ENCODE peak calls at places on chromosomes 13 and 19, in seven cellular contexts. J, V, A, D, O, Z and R are unnamed samples. For H4K20me1, the result is how much of the 10 kb centered on the place peaks cover.

GRCh38 chr19:14555918-14556661 is 15.8 kb downstream of the NDUFB7 start:
- DNase-seq in V (peak), D (no peak), J (no peak), O (no peak), Z (peak), A (no peak), R (no peak)

GRCh38 chr13:114106991-114107685 is 25.3 kb downstream of the RASA3 start:
- DNase-seq in O (no peak), A (no peak), V (no peak), D (no peak), J (no peak), Z (no peak), R (no peak)

GRCh38 chr19:35468637-35469036 is 20.6 kb downstream of the FFAR2 start:
- DNase-seq in J (peak), O (no peak), Z (peak), V (no peak), D (peak), A (peak), R (peak)

GRCh38 chr19:38617764-38618589 is at the start of gene MAP4K1:
- DNase-seq in Z (no peak), O (no peak), D (peak), V (no peak), J (no peak), A (peak), R (peak)

GRCh38 chr19:15439821-15440641 is 9.7 kb downstream of the WIZ start:
- DNase-seq in O (no peak), Z (no peak), J (no peak), D (no peak), A (no peak), V (no peak), R (no peak)

GRCh38 chr13:32019612-32020233 is 11.9 kb upstream of the FRY start:
- DNase-seq in Z (peak), V (no peak), A (peak), D (peak), J (peak), O (peak), R (peak)

GRCh38 chr13:103431880-103432279 is 365.7 kb upstream of the SLC10A2 start:
- DNase-seq in Z (no peak), D (no peak), A (no peak), J (no peak), V (no peak), O (no peak), R (no peak)

GRCh38 chr13:58080806-58081205 is 449.3 kb downstream of the PCDH17 start:
- DNase-seq in J (no peak), A (peak), Z (no peak), O (no peak), V (no peak), D (peak), R (no peak)

GRCh38 chr13:37715606-37716015 is 117.0 kb upstream of the POSTN start:
- DNase-seq in V (no peak), A (no peak), Z (peak), J (peak), D (no peak), O (no peak), R (no peak)

GRCh38 chr19:11033251-11033650 is 56.0 kb upstream of the LDLR start:
- DNase-seq in V (no peak), Z (no peak), J (no peak), A (no peak), O (no peak), D (no peak), R (no peak)

GRCh38 chr13:50677687-50678463 is 165.6 kb downstream of the DLEU7 start:
- DNase-seq in A (no peak), D (no peak), J (no peak), V (no peak), Z (peak), O (no peak), R (no peak)

GRCh38 chr19:3383121-3383722 is 16.8 kb downstream of the NFIC start:
- DNase-seq in D (no peak), O (no peak), V (no peak), A (no peak), Z (no peak), J (no peak), R (no peak)

GRCh38 chr13:86846501-86846900 is 824.7 kb upstream of the SLITRK5 start:
- DNase-seq in J (peak), D (no peak), A (no peak), V (no peak), Z (peak), O (no peak), R (no peak)

GRCh38 chr13:33349996-33350826 is 64.7 kb upstream of the STARD13 start:
- DNase-seq in J (peak), D (peak), Z (no peak), V (no peak), O (no peak), A (peak), R (no peak)

GRCh38 chr19:31444931-31445330 is 95.7 kb upstream of the TSHZ3 start:
- DNase-seq in J (peak), A (no peak), V (no peak), Z (no peak), O (no peak), D (no peak), R (no peak)

GRCh38 chr19:18439910-18440237 is 1.9 kb upstream of the ISYNA1 start:
- DNase-seq in Z (no peak), A (no peak), O (no peak), D (no peak), J (no peak), V (no peak), R (no peak)

GRCh38 chr13:42593719-42594012 is 19.7 kb downstream of the TNFSF11 start:
- DNase-seq in D (no peak), J (no peak), A (no peak), O (no peak), V (no peak), Z (no peak), R (no peak)

GRCh38 chr19:35079826-35080225 is 35.8 kb upstream of the FXYD3 start:
- DNase-seq in O (no peak), A (no peak), Z (no peak), V (no peak), J (no peak), D (no peak), R (no peak)

GRCh38 chr19:7789447-7789846 is 26.4 kb downstream of the CLEC4M start:
- DNase-seq in O (peak), V (no peak), A (peak), Z (no peak), D (peak), J (no peak), R (peak)

GRCh38 chr19:51701468-51702100 is 8.5 kb downstream of the SPACA6 start:
- DNase-seq in D (no peak), Z (no peak), A (no peak), J (no peak), O (no peak), V (no peak), R (no peak)

GRCh38 chr19:46299695-46300094 is 2.9 kb downstream of the HIF3A start:
- DNase-seq in D (no peak), O (no peak), Z (no peak), A (no peak), V (no peak), J (no peak), R (no peak)

GRCh38 chr13:48858523-48858922 is 117.2 kb upstream of the FNDC3A start:
- DNase-seq in O (no peak), J (no peak), V (no peak), Z (no peak), D (no peak), A (no peak), R (no peak)

GRCh38 chr13:65768545-65768944 is 1461.6 kb downstream of the PCDH9 start:
- DNase-seq in A (peak), J (no peak), Z (no peak), O (no peak), V (no peak), D (no peak), R (no peak)

GRCh38 chr19:10514211-10515145 is 2.8 kb downstream of the S1PR5 start:
- DNase-seq in A (peak), J (no peak), D (peak), Z (no peak), V (no peak), O (no peak), R (no peak)

DNA sequence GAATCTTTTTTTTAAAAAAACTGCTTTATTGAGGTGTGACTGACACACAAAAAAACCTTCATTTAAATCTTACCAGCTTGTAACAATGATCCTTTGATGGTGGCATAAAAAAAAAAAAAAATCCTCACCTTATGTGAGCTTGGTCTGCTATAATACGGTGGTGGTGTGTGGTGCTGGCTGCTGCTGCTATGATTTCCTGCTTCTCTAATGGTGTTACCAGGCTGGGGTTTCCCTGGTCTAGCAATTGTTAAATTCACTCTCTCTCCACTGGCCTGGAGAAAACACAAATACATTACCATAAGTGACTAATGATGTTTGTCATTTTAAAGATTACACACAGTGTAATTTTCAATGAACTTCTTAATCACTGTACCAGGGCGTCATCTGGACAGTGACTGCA is 60.6 kb downstream of the LNX2 start:
- DNase-seq in V (no peak), A (no peak), Z (no peak), J (no peak), O (no peak), D (no peak), R (no peak)
- H4K20me1 ChIP-seq in V (under half), A (under half), Z (under half), J (under half), O (under half), D (under half), R (under half)

GRCh38 chr13:110925023-110925608 is 10.2 kb upstream of the ANKRD10 start:
- DNase-seq in J (no peak), V (no peak), O (no peak), D (peak), A (peak), Z (no peak), R (peak)
- TF ChIP-seq CTCF in J (peak), V (no peak), O (peak), D (peak), A (peak), Z (no peak), R (peak)

DNA sequence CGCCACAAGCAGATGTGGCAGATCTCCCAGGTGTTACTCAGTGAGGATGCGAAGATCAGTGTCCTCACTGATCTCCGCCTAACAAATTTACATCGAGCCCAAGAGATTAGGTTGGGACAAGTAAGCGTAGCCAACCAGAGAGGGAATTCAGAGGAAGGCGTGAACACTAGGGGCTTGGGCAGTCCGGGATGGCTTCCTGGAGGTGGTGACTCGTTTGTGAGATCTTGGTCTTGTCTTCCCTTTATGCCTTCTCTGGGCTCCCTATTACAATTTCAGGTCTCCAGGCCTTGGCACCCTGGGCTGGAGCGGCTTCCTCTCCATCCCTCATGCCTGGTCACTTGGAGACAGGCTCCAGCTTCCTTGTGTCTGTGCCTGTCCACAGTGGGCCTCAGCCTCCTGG is 6.2 kb downstream of the SF3A2 start:
- DNase-seq in A (no peak), J (no peak), D (no peak), O (no peak), V (no peak), Z (no peak), R (no peak)
- H4K20me1 ChIP-seq in A (under half), J (under half), D (half or more), O (half or more), V (under half), Z (under half), R (under half)

GRCh38 chr13:36680918-36681317 is 7.1 kb downstream of the SERTM1 start:
- DNase-seq in A (no peak), O (no peak), Z (no peak), D (no peak), J (no peak), V (no peak), R (no peak)
- TF ChIP-seq CTCF in A (no peak), O (no peak), Z (no peak), D (no peak), J (no peak), V (no peak), R (no peak)

DNA sequence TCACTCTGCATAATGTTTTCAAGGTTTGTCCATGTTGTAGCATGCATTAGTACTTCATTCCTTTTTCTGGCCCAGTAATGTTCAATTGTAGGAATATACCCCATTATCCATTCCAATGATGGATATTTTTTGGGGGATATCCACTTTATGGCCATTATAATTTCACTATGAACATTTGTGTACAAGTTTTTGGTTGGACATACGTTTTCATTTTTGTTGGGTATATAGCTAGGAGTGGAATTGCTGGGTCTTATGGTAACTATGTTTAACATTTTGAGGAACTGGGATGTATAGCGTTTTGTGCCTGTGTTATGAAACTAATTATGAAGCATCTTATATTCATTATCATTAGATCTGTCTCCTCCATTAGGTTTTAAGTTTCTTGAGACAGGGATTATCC is 191.6 kb downstream of the TM9SF2 start:
- DNase-seq in Z (no peak), A (no peak), J (no peak), V (no peak), O (no peak), D (no peak), R (no peak)
- H4K20me1 ChIP-seq in Z (under half), A (under half), J (under half), V (under half), O (under half), D (under half), R (under half)

GRCh38 chr19:17080441-17080803 is 4.8 kb downstream of the MYO9B start:
- DNase-seq in O (no peak), V (no peak), A (no peak), Z (no peak), D (no peak), J (no peak), R (no peak)
- TF ChIP-seq CTCF in O (no peak), V (no peak), A (no peak), Z (no peak), D (no peak), J (no peak), R (no peak)